ENCODE peak calls at places on chromosomes 3 and 15, in four cellular contexts. I is GM12865, Q is brain microvascular endothelial cell, Z is AG08396. V is an unnamed sample.

GRCh38 chr3:195461518-195462307 is 18.9 kb upstream of the ACAP2 start:
- DNase-seq in Z (no peak), I (no peak), Q (no peak), V (no peak)

GRCh38 chr3:123883111-123883510 is 1.0 kb downstream of the MYLK start:
- DNase-seq in Z (no peak), Q (no peak), I (no peak), V (no peak)

GRCh38 chr3:100047455-100048141 is 66.7 kb downstream of the FILIP1L start:
- DNase-seq in Q (peak; percentile 86), I (peak; percentile 82), Z (peak; percentile 27), V (peak; percentile 80)

GRCh38 chr15:33207646-33208045 is 13.1 kb upstream of the FMN1 start:
- DNase-seq in I (no peak), Z (no peak), Q (no peak), V (no peak)

GRCh38 chr15:68411276-68411675 is 20.7 kb downstream of the ITGA11 start:
- DNase-seq in Q (no peak), Z (no peak), I (no peak), V (no peak)

GRCh38 chr15:60083318-60083717 is 79.2 kb downstream of the FOXB1 start:
- DNase-seq in Q (no peak), I (no peak), Z (no peak), V (no peak)

GRCh38 chr3:179289295-179289694 is 33.5 kb upstream of the ZNF639 start:
- DNase-seq in Q (no peak), Z (no peak), I (no peak), V (no peak)

GRCh38 chr3:187616307-187616939 is 53.8 kb downstream of the SST start:
- DNase-seq in Q (peak; percentile 25), Z (peak; percentile 69), I (peak; percentile 73), V (peak; percentile 24)